ENCODE peak calls at places on chromosomes 7 and 10, in five cellular contexts. M is activated T-cell treated with anti-CD3 and anti-CD28 coated beads, Interleukin-2, amount 50 U/mL, for 4 hours; P is heart right ventricle; N is activated T-helper 17 cell treated with anti-CD3 and anti-CD28 coated beads, Interleukin-2, amount 50 U/mL, for 72 hours; A is Panc1. I is an unnamed sample.

GRCh38 chr10:93515963-93516450 is 19.6 kb downstream of the CEP55 start:
- ATAC-seq in M (no peak), P (peak; percentile 45), N (no peak), A (no peak), I (no peak)

GRCh38 chr7:137074386-137075030 is 206.1 kb downstream of the CHRM2 start:
- ATAC-seq in M (no peak), P (no peak), N (no peak), A (no peak), I (no peak)

GRCh38 chr7:90596745-90597526 is 815 bp downstream of the CDK14 start:
- ATAC-seq in M (peak; percentile 41), P (peak; percentile 7), N (no peak), A (peak; percentile 13), I (peak; percentile 62)

GRCh38 chr7:157890921-157891401 is 554.2 kb downstream of the DNAJB6 start:
- ATAC-seq in M (peak; percentile 92), P (no peak), N (peak; percentile 83), A (no peak), I (no peak)

GRCh38 chr10:71234970-71235681 is 22.8 kb downstream of the UNC5B start:
- ATAC-seq in M (no peak), P (peak; percentile 53), N (no peak), A (no peak), I (peak; percentile 77)

GRCh38 chr10:416091-416515 is 273.4 kb downstream of the DIP2C start:
- ATAC-seq in M (no peak), P (no peak), N (no peak), A (no peak), I (no peak)

GRCh38 chr10:99418910-99419624 is 11.4 kb downstream of the GOT1 start:
- ATAC-seq in M (no peak), P (peak; percentile 33), N (no peak), A (no peak), I (no peak)

GRCh38 chr7:85186083-85186520 is 754 bp downstream of the SEMA3D start:
- ATAC-seq in M (peak; percentile 37), P (peak; percentile 58), N (no peak), A (peak; percentile 76), I (peak; percentile 73)

GRCh38 chr10:109866995-109867635 is 56.2 kb downstream of the XPNPEP1 start:
- ATAC-seq in M (no peak), P (no peak), N (no peak), A (peak; percentile 42), I (no peak)

GRCh38 chr10:116408716-116409115 is 18.9 kb upstream of the PNLIPRP3 start:
- ATAC-seq in M (no peak), P (no peak), N (no peak), A (no peak), I (no peak)

GRCh38 chr7:155753446-155753965 is 58.8 kb downstream of the SHH start:
- ATAC-seq in M (peak; percentile 23), P (no peak), N (no peak), A (no peak), I (no peak)

GRCh38 chr7:132480534-132480933 is 95.7 kb downstream of the PLXNA4 start:
- ATAC-seq in M (no peak), P (peak; percentile 89), N (no peak), A (no peak), I (no peak)

GRCh38 chr10:91103384-91104184 is 116.9 kb upstream of the PCGF5 start:
- ATAC-seq in M (no peak), P (no peak), N (no peak), A (peak; percentile 45), I (peak; percentile 50)

GRCh38 chr7:44240983-44241510 is 40.3 kb downstream of the YKT6 start:
- ATAC-seq in M (peak; percentile 86), P (peak; percentile 83), N (peak; percentile 91), A (peak; percentile 96), I (peak; percentile 95)

GRCh38 chr7:73831656-73832579 is 1.1 kb downstream of the CLDN4 start:
- ATAC-seq in M (no peak), P (peak; percentile 9), N (no peak), A (peak; percentile 33), I (no peak)

GRCh38 chr7:139523199-139523941 is at the start of gene CLEC2L:
- ATAC-seq in M (peak; percentile 80), P (peak; percentile 66), N (no peak), A (peak; percentile 76), I (peak; percentile 63)

GRCh38 chr10:118332247-118332646 is 9.9 kb downstream of the FAM204A start:
- ATAC-seq in M (no peak), P (no peak), N (peak; percentile 62), A (no peak), I (peak; percentile 49)

GRCh38 chr7:142637240-142637639 is 112.0 kb upstream of the PRSS1 start:
- ATAC-seq in M (peak; percentile 57), P (no peak), N (peak; percentile 57), A (no peak), I (no peak)

GRCh38 chr10:68542046-68542445 is 14.7 kb upstream of the SLC25A16 start:
- ATAC-seq in M (no peak), P (peak; percentile 53), N (peak; percentile 23), A (peak; percentile 34), I (peak; percentile 49)

GRCh38 chr7:5532520-5533335 is 109.1 kb upstream of the TNRC18 start:
- ATAC-seq in M (no peak), P (no peak), N (peak; percentile 4), A (peak; percentile 10), I (no peak)

GRCh38 chr7:151349507-151349853 is 7.9 kb downstream of the NUB1 start:
- ATAC-seq in M (peak; percentile 31), P (peak; percentile 32), N (peak; percentile 43), A (peak; percentile 55), I (no peak)

GRCh38 chr10:71088054-71088453 is 124.3 kb upstream of the UNC5B start:
- ATAC-seq in M (no peak), P (no peak), N (no peak), A (no peak), I (no peak)

GRCh38 chr7:106367018-106367420 is 82.2 kb upstream of the NAMPT start:
- ATAC-seq in M (no peak), P (peak; percentile 53), N (no peak), A (no peak), I (peak; percentile 89)

GRCh38 chr7:108037140-108037539 is 34.2 kb upstream of the LAMB1 start:
- ATAC-seq in M (no peak), P (no peak), N (no peak), A (no peak), I (no peak)

GRCh38 chr10:61628875-61629513 is 33.7 kb upstream of the CABCOCO1 start:
- ATAC-seq in M (no peak), P (no peak), N (no peak), A (peak; percentile 87), I (peak; percentile 92)

GRCh38 chr10:97542169-97543024 is 30.2 kb upstream of the ANKRD2 start:
- ATAC-seq in M (peak; percentile 66), P (peak; percentile 77), N (peak; percentile 71), A (peak; percentile 84), I (peak; percentile 79)

GRCh38 chr7:438361-438760 is 81.3 kb downstream of the PDGFA start:
- ATAC-seq in M (no peak), P (peak; percentile 25), N (no peak), A (peak; percentile 55), I (peak; percentile 12)

GRCh38 chr10:32949221-32949678 is 8.8 kb downstream of the ITGB1 start:
- ATAC-seq in M (no peak), P (no peak), N (no peak), A (no peak), I (no peak)

GRCh38 chr7:129886184-129886817 is 66.5 kb downstream of the UBE2H start:
- ATAC-seq in M (no peak), P (peak; percentile 61), N (no peak), A (no peak), I (peak; percentile 8)

GRCh38 chr7:36707922-36708321 is 16.4 kb downstream of the AOAH start:
- ATAC-seq in M (no peak), P (no peak), N (no peak), A (no peak), I (no peak)

GRCh38 chr7:122040147-122040546 is 103.9 kb downstream of the AASS start:
- ATAC-seq in M (no peak), P (no peak), N (no peak), A (no peak), I (no peak)

GRCh38 chr10:19245889-19246841 is 197.6 kb downstream of the MALRD1 start:
- ATAC-seq in M (no peak), P (no peak), N (no peak), A (no peak), I (no peak)